ENCODE peak calls at places on chromosome 4, in nine cellular contexts. M is NCI-H2171; U is EL; A is astrocyte of the spinal cord; F is activated T-cell treated with anti-CD3 and anti-CD28 coated beads, Interleukin-2, amount 50 U/mL, for 72 hours; C is RPMI8226; I is SK-MEL-5; L is AG04450; N is T-helper 1 cell. Z is an unnamed sample.

GRCh38 chr4:16140520-16141249 is 56.9 kb upstream of the PROM1 start:
- DNase-seq in M (no peak), U (peak; percentile 82), A (peak; percentile 98), F (no peak), C (no peak), I (peak; percentile 60), L (peak; percentile 29), N (no peak), Z (no peak)

GRCh38 chr4:116561717-116562116 is 523.7 kb downstream of the TRAM1L1 start:
- DNase-seq in M (no peak), U (no peak), A (no peak), F (no peak), C (no peak), I (no peak), L (no peak), N (no peak), Z (no peak)

GRCh38 chr4:178427663-178428062 is 985.4 kb upstream of the AGA start:
- DNase-seq in M (no peak), U (no peak), A (no peak), F (no peak), C (no peak), I (no peak), L (no peak), N (no peak), Z (no peak)

GRCh38 chr4:80216100-80216761 is 18.9 kb downstream of the PRDM8 start:
- DNase-seq in M (no peak), U (no peak), A (no peak), F (no peak), C (no peak), I (no peak), L (no peak), N (no peak), Z (no peak)

GRCh38 chr4:174218127-174218790 is 65.2 kb downstream of the FBXO8 start:
- DNase-seq in M (no peak), U (no peak), A (no peak), F (no peak), C (no peak), I (no peak), L (no peak), N (no peak), Z (no peak)

GRCh38 chr4:8264106-8264505 is 5.4 kb upstream of the HTRA3 start:
- DNase-seq in M (no peak), U (no peak), A (no peak), F (no peak), C (no peak), I (no peak), L (no peak), N (no peak), Z (no peak)

GRCh38 chr4:138659640-138660325 is 355.8 kb upstream of the NOCT start:
- DNase-seq in M (no peak), U (no peak), A (peak; percentile 15), F (no peak), C (no peak), I (no peak), L (no peak), N (no peak), Z (no peak)

GRCh38 chr4:112966701-112967100 is 82.8 kb upstream of the ANK2 start:
- DNase-seq in M (no peak), U (no peak), A (no peak), F (no peak), C (no peak), I (no peak), L (no peak), N (no peak), Z (no peak)

GRCh38 chr4:88820723-88821368 is 123.2 kb upstream of the NAP1L5 start:
- DNase-seq in M (no peak), U (no peak), A (no peak), F (no peak), C (no peak), I (no peak), L (no peak), N (no peak), Z (no peak)

GRCh38 chr4:3186609-3187008 is 62.4 kb upstream of the MSANTD1 start:
- DNase-seq in M (no peak), U (no peak), A (no peak), F (no peak), C (no peak), I (no peak), L (no peak), N (no peak), Z (no peak)

GRCh38 chr4:150782311-150782710 is 200.4 kb downstream of the MAB21L2 start:
- DNase-seq in M (peak; percentile 19), U (peak; percentile 50), A (peak; percentile 52), F (no peak), C (no peak), I (peak; percentile 35), L (no peak), N (no peak), Z (no peak)

GRCh38 chr4:100208459-100208858 is 18.2 kb upstream of the DDIT4L start:
- DNase-seq in M (no peak), U (no peak), A (no peak), F (no peak), C (no peak), I (no peak), L (no peak), N (no peak), Z (no peak)

GRCh38 chr4:7960790-7961655 is 21.4 kb upstream of the AFAP1 start:
- DNase-seq in M (no peak), U (peak; percentile 99), A (peak; percentile 99), F (peak; percentile 88), C (no peak), I (peak; percentile 85), L (peak; percentile 99), N (peak; percentile 70), Z (no peak)

Z was measured in posterior vena cava.